ENCODE peak calls at places on chromosomes 16 and 17, in eight cellular contexts. Z is cardiac fibroblast, T is spleen, H is A549, L is cardiac muscle cell, J is HFF-Myc, D is astrocyte of the cerebellum, B is H1. X is an unnamed sample.

GRCh38 chr16:2842340-2843000 is 12.4 kb downstream of the ZG16B start:
- DNase-seq in Z (peak; percentile 47), T (peak; percentile 89), H (no peak), L (peak; percentile 54), J (no peak), D (no peak), B (peak; percentile 91), X (no peak)

GRCh38 chr16:56424791-56425438 is 430 bp downstream of the AMFR start:
- DNase-seq in Z (no peak), T (peak; percentile 92), H (peak; percentile 21), L (peak; percentile 15), J (no peak), D (no peak), B (peak; percentile 63), X (no peak)

GRCh38 chr16:31331807-31332301 is 23.1 kb upstream of the ITGAX start:
- DNase-seq in Z (no peak), T (no peak), H (no peak), L (no peak), J (no peak), D (no peak), B (no peak), X (no peak)

GRCh38 chr17:72715906-72716572 is 376.4 kb downstream of the SLC39A11 start:
- DNase-seq in Z (peak; percentile 98), T (no peak), H (peak; percentile 93), L (peak; percentile 93), J (peak; percentile 90), D (peak; percentile 92), B (no peak), X (peak; percentile 89)

GRCh38 chr16:1645914-1646525 is 32.1 kb upstream of the JPT2 start:
- DNase-seq in Z (peak; percentile 48), T (no peak), H (peak; percentile 87), L (no peak), J (no peak), D (no peak), B (no peak), X (no peak)

GRCh38 chr16:76292218-76292617 is 15.0 kb downstream of the CNTNAP4 start:
- DNase-seq in Z (no peak), T (no peak), H (no peak), L (no peak), J (no peak), D (no peak), B (no peak), X (no peak)

GRCh38 chr16:29029168-29029994 is 44.5 kb downstream of the LAT start:
- DNase-seq in Z (peak; percentile 96), T (peak; percentile 76), H (peak; percentile 25), L (peak; percentile 94), J (peak; percentile 77), D (peak; percentile 81), B (peak; percentile 58), X (peak; percentile 73)

GRCh38 chr16:10870137-10870776 is 6.7 kb upstream of the CIITA start:
- DNase-seq in Z (no peak), T (no peak), H (no peak), L (no peak), J (no peak), D (no peak), B (no peak), X (no peak)

GRCh38 chr16:58462997-58463891 is 36.7 kb upstream of the NDRG4 start:
- DNase-seq in Z (no peak), T (peak; percentile 77), H (no peak), L (no peak), J (no peak), D (no peak), B (peak; percentile 70), X (no peak)

GRCh38 chr17:13650096-13650675 is 48.5 kb upstream of the HS3ST3A1 start:
- DNase-seq in Z (no peak), T (no peak), H (no peak), L (no peak), J (no peak), D (no peak), B (no peak), X (no peak)

GRCh38 chr17:199195-199604 is 17.8 kb upstream of the DOC2B start:
- DNase-seq in Z (no peak), T (peak; percentile 56), H (no peak), L (peak; percentile 31), J (no peak), D (no peak), B (no peak), X (no peak)

GRCh38 chr17:30334421-30334820 is 564 bp upstream of the TMIGD1 start:
- DNase-seq in Z (peak; percentile 44), T (no peak), H (no peak), L (no peak), J (no peak), D (no peak), B (no peak), X (no peak)

GRCh38 chr17:42122371-42123303 is at the start of gene HSPB9:
- DNase-seq in Z (no peak), T (no peak), H (no peak), L (peak; percentile 26), J (no peak), D (no peak), B (peak; percentile 86), X (no peak)

GRCh38 chr16:4718466-4718865 is 15.6 kb downstream of the ANKS3 start:
- DNase-seq in Z (no peak), T (no peak), H (no peak), L (no peak), J (no peak), D (no peak), B (peak; percentile 50), X (no peak)

GRCh38 chr16:84940670-84941551 is 70.4 kb downstream of the ZDHHC7 start:
- DNase-seq in Z (no peak), T (no peak), H (no peak), L (peak; percentile 30), J (no peak), D (no peak), B (no peak), X (peak; percentile 21)

GRCh38 chr16:12002447-12003006 is 26.0 kb downstream of the SNX29 start:
- DNase-seq in Z (peak; percentile 83), T (no peak), H (no peak), L (peak; percentile 96), J (no peak), D (no peak), B (no peak), X (no peak)

GRCh38 chr16:49491736-49492089 is 118.1 kb downstream of the C16orf78 start:
- DNase-seq in Z (no peak), T (peak; percentile 83), H (peak; percentile 10), L (no peak), J (no peak), D (no peak), B (no peak), X (no peak)

GRCh38 chr17:12282056-12282455 is 261.4 kb downstream of the MAP2K4 start:
- DNase-seq in Z (peak; percentile 68), T (no peak), H (peak; percentile 8), L (no peak), J (peak; percentile 2), D (peak; percentile 4), B (no peak), X (no peak)

GRCh38 chr17:73770115-73770848 is 126.0 kb upstream of the SDK2 start:
- DNase-seq in Z (peak; percentile 49), T (no peak), H (peak; percentile 57), L (peak; percentile 89), J (peak; percentile 50), D (peak; percentile 59), B (no peak), X (peak; percentile 11)

GRCh38 chr17:19570497-19571151 is 37.0 kb downstream of the SLC47A1 start:
- DNase-seq in Z (no peak), T (no peak), H (no peak), L (no peak), J (no peak), D (no peak), B (no peak), X (no peak)

GRCh38 chr17:30369995-30370394 is 8.7 kb upstream of the CPD start:
- DNase-seq in Z (peak; percentile 33), T (no peak), H (no peak), L (no peak), J (no peak), D (no peak), B (no peak), X (no peak)

GRCh38 chr17:80725532-80725931 is 180.9 kb downstream of the RPTOR start:
- DNase-seq in Z (peak; percentile 20), T (no peak), H (no peak), L (peak; percentile 9), J (no peak), D (no peak), B (no peak), X (no peak)
- H3K4me3 ChIP-seq in Z (no peak overlapping the region), T (no peak overlapping the region), H (no peak overlapping the region), L (no peak overlapping the region), J (no peak overlapping the region), D (no peak overlapping the region), B (no peak overlapping the region), X (no peak overlapping the region)

DNA sequence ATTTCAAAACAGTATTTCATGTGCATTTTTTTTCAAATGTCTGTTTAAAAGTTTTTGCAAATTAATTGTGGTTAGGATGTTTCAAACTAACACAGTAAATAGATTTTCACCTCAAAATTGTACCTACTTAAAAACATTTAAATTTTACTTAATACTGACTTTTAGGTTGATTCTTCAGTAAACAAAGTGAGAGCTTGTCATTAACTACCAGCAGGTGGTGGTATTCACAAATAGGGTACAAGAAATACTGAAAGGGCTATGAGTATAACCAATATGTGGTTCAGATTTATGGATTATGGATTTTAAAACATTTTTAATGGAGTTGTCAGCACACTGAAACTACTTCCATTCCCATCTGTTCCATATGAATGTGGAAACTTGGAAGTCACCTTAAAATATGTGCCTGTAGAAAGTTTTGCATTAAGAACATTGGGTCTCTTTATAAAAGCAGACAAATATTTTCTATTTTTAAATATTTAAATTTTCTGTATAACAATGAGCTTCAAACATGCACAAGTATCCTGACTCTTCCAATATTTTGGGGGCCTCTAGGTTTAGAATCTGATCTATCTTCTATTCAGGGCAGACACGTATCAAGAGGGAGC is 155.5 kb downstream of the SNX11 start:
- DNase-seq in Z (peak; percentile 36), T (no peak), H (peak; percentile 42), L (peak; percentile 21), J (no peak), D (no peak), B (no peak), X (no peak)
- TF ChIP-seq CTCF in Z (peak; percentile 48), T (no peak), H (peak; percentile 74), L (peak; percentile 45), J (no peak), D (no peak), B (peak; percentile 10), X (peak; percentile 27)

DNA sequence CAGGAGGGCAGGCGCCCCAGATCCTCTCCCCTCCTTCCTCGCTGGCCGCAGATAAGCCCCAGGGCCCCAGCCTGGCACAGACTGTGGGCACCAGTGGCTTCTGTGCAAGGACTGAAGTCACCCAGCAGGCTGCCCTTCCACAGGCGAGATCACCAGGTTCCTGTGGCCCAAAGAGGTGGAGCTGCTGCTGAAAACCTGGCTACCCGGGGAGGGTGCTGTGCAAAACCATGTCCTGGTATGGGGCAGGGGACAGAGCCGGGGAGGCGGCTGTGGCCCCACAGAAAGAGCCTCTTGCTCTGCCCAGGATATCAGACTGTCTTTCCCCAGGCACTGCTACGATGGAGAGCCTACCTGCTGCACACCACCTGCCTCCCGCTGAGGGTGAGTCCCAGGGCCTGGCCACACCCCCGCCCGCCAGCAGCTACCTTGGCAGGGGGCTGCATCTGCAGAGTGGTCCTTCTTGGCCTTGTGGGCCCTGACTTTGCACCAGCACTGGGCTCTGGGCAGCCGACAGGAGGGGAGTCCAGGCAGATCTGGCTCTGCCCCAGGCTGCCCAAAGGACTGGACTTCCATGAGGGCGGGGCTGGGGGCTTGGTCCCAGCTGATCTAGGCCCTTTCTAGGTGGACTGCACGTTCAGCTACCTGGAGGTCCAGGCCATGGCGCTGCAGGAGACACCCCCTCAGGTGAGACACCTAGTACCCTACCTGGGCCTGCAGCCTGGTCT is 615 bp downstream of the CARMIL2 start:
- DNase-seq in Z (no peak), T (peak; percentile 80), H (no peak), L (no peak), J (no peak), D (no peak), B (no peak), X (no peak)
- H3K4me3 ChIP-seq in Z (no peak overlapping the region), T (peak overlapping the region; percentile 24), H (no peak overlapping the region), L (no peak overlapping the region), J (no peak overlapping the region), D (no peak overlapping the region), B (peak overlapping the region; percentile 61), X (no peak overlapping the region)

GRCh38 chr17:50213026-50214015 is 11.9 kb upstream of the COL1A1 start:
- DNase-seq in Z (no peak), T (no peak), H (no peak), L (no peak), J (no peak), D (no peak), B (no peak), X (no peak)
- TF ChIP-seq CTCF in Z (no peak), T (no peak), H (peak; percentile 14), L (no peak), J (peak; percentile 12), D (no peak), B (peak; percentile 56), X (peak; percentile 19)

X was measured in AG09309.